ENCODE peak calls at places on chromosomes 3 and 15, in six cellular contexts. D is upper lobe of left lung, C is GM12878, I is A549, U is HepG2, W is K562. E is an unnamed sample.

GRCh38 chr3:113966172-113966571 is 18.4 kb downstream of the ZDHHC23 start:
- ATAC-seq in W (peak), C (no peak), D (no peak), I (no peak), U (peak), E (no peak)

GRCh38 chr3:158167737-158168469 is 58.0 kb downstream of the RSRC1 start:
- ATAC-seq in U (no peak), D (peak), I (peak), W (peak), C (peak), E (no peak)

GRCh38 chr3:28948685-28949084 is 332.2 kb upstream of the RBMS3 start:
- ATAC-seq in I (no peak), W (no peak), D (no peak), C (no peak), U (no peak), E (no peak)

GRCh38 chr3:45908761-45909160 is 22.4 kb downstream of the CCR9 start:
- ATAC-seq in W (no peak), D (no peak), I (no peak), U (no peak), C (no peak), E (no peak)

GRCh38 chr15:55279746-55280351 is 9.8 kb downstream of the RAB27A start:
- ATAC-seq in W (peak), D (peak), C (peak), I (peak), U (peak), E (no peak)

GRCh38 chr15:91961357-91961756 is 107.8 kb downstream of the SLCO3A1 start:
- ATAC-seq in W (no peak), I (no peak), C (peak), D (no peak), U (no peak), E (no peak)

GRCh38 chr3:151990696-151991376 is 117.4 kb downstream of the SUCNR1 start:
- ATAC-seq in U (no peak), I (no peak), C (no peak), D (no peak), W (no peak), E (no peak)

GRCh38 chr3:10193692-10194327 is 29.1 kb downstream of the IRAK2 start:
- ATAC-seq in C (peak), D (no peak), U (no peak), W (peak), I (no peak), E (no peak)

GRCh38 chr15:58515807-58516206 is 84.0 kb downstream of the LIPC start:
- ATAC-seq in W (no peak), C (peak), U (no peak), D (no peak), I (no peak), E (no peak)

DNA sequence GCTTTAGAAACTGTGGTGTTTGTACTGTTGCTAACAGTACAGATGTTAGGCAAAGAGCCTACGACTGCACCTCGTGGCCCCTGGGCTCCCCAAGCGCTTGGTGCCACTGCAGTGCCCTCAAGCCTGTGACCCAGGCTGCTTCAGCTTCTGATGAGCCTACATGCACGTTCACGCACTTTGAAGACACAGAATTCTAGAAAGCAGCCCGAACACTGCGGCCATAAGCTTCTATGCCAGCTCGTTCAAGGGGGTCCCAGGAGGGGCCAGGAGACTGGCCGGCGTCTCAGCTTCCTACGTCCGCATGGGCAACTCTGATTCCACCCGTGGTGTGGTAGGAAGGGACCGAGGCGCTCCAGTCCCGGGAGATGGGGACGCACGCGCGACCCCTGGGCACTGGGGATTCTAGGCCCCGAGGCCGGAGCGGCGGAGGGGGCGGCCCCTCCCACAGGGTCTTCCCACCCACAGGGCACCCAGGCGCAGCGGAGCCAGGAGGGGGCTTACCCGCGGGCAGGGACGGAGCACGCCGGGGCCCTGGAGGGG is 653 bp downstream of the MYO5C start:
- ATAC-seq in U (peak), C (peak), D (peak), W (no peak), I (peak), E (peak)
- TF ChIP-seq EP300 in U (no peak), C (no peak), D (no peak), W (no peak), I (no peak), E (no peak)

DNA sequence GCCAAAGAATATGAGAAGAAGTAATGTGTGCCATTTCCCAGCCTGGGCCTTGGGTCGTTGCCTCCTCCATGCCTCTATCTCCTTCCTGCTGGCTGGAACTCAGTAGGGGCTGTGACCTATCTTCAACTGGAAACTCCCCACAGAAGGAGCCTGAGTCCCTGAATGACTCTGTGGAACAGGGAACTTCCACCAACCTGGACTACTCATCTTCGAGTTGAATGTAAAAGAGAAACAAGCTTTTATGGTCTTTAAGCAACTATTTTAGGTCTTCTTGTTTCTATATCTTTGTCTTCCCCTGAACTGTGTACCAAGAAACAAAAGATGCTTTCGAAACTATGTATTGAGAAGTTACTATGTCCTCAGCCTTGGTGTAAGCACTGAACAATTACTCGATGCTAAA is 355.3 kb upstream of the NR2F2 start:
- ATAC-seq in C (peak), W (no peak), I (no peak), U (no peak), D (no peak), E (no peak)
- TF ChIP-seq POLR2A in C (no peak), W (no peak), I (no peak), U (no peak), D (no peak), E (no peak)

DNA sequence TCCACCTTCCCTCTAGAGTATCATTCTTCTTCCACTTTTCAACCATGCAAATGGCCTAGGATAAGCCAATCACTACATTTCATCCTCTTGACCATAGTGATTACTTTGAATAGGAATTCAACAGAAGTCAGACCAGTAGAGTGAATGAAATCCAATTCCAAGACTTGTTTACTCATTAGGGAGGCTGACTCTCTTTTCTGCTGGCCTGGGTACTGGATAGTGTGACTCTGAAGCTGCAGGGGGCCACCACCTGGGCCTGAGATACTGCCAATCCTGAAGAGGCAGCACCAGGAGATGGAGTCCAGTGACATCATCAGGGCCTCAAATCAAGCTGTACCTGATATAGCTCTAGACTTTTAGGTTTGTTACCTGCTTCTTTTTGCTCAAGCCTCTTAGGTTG is 7.0 kb upstream of the FSTL1 start:
- ATAC-seq in W (no peak), I (no peak), U (no peak), D (no peak), C (no peak), E (no peak)
- TF ChIP-seq EP300 in W (no peak), I (no peak), U (no peak), D (no peak), C (no peak), E (no peak)

GRCh38 chr3:48202691-48203090 is 14.5 kb upstream of the CDC25A start:
- ATAC-seq in D (no peak), C (no peak), W (no peak), I (no peak), U (no peak), E (no peak)

GRCh38 chr3:48209438-48209837 is 13.9 kb upstream of the CAMP start:
- ATAC-seq in U (peak), D (no peak), C (no peak), W (no peak), I (no peak), E (no peak)

GRCh38 chr3:48208088-48208487 is 15.2 kb upstream of the CAMP start:
- ATAC-seq in D (peak), I (no peak), C (no peak), W (no peak), U (peak), E (no peak)
- TF ChIP-seq POLR2A in D (no peak), I (no peak), C (no peak), W (no peak), U (no peak), E (no peak)

DNA sequence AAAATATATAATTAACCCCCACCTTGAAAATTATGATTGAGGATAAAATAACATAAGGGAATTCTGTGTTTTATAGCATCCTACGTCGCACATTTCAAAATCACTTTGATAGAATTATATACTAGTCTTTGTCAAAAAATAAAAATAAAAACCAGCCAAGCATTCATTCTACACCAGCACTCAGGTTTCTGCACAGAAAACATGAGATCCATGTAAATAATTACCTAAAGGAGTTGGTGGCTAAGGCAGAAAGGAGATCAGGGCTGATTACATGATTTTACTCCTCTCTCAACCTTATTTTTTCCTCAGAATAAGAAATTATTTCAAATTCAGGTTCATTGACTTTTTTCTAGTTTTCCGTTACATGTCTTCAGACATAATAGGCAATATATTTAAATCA is 194.5 kb downstream of the PLCH1 start:
- ATAC-seq in D (no peak), C (no peak), U (no peak), W (no peak), I (no peak), E (no peak)
- TF ChIP-seq EP300 in D (no peak), C (no peak), U (no peak), W (no peak), I (no peak), E (no peak)

DNA sequence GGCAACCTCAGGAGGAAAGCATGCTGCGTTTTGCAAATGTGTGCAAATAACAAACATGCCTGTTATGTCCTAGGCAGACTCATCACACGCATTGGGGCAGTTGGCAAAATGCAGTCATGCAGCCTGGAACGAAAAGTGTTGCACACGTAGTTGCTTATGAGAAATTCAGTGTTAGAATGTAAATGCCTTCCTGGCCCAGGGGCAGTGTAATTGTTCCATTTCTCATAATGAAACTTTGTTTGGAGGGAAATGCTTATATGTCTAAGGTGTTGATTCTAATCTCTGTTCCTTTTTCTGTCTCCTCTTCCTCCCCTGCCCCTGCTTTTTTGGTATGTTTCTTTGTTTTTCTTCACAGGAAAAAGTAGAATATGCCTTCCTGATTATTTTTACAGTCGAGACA is 156.0 kb downstream of the CACNA1D start:
- ATAC-seq in U (no peak), I (no peak), C (peak), D (no peak), W (no peak), E (no peak)
- TF ChIP-seq POLR2A in U (no peak), I (no peak), C (no peak), D (no peak), W (no peak), E (no peak)